ENCODE peak calls at places on chromosomes 2 and 18, in eight cellular contexts. S is AG04450; X is CD8-positive, alpha-beta memory T cell; D is sigmoid colon; I is PC-9; H is gastrocnemius medialis; E is pancreas; F is fibroblast of lung. N is an unnamed sample.

GRCh38 chr2:12076810-12077209 is 330.4 kb downstream of the LPIN1 start:
- DNase-seq in S (no peak), X (no peak), D (no peak), I (no peak), H (no peak), E (no peak), F (peak; percentile 31), N (no peak)

GRCh38 chr18:53944721-53945120 is 279.7 kb downstream of the MBD2 start:
- DNase-seq in S (no peak), X (peak; percentile 6), D (no peak), I (no peak), H (no peak), E (no peak), F (no peak), N (no peak)

GRCh38 chr2:236240228-236240990 is 23.8 kb downstream of the ASB18 start:
- DNase-seq in S (no peak), X (no peak), D (no peak), I (peak; percentile 91), H (peak; percentile 90), E (no peak), F (no peak), N (no peak)

GRCh38 chr2:135650721-135651120 is 90.9 kb upstream of the UBXN4 start:
- DNase-seq in S (no peak), X (no peak), D (no peak), I (no peak), H (no peak), E (no peak), F (no peak), N (no peak)

GRCh38 chr18:13909541-13909940 is 5.8 kb downstream of the MC2R start:
- DNase-seq in S (no peak), X (no peak), D (no peak), I (no peak), H (no peak), E (no peak), F (no peak), N (no peak)

GRCh38 chr2:118639371-118639770 is 208.1 kb downstream of the EN1 start:
- DNase-seq in S (no peak), X (no peak), D (no peak), I (no peak), H (no peak), E (no peak), F (no peak), N (no peak)

GRCh38 chr2:202378661-202379338 is 2.7 kb downstream of the BMPR2 start:
- DNase-seq in S (no peak), X (no peak), D (no peak), I (no peak), H (no peak), E (no peak), F (no peak), N (no peak)

GRCh38 chr2:86221066-86221684 is 21.9 kb downstream of the MRPL35 start:
- DNase-seq in S (no peak), X (peak; percentile 46), D (peak; percentile 79), I (peak; percentile 30), H (no peak), E (no peak), F (peak; percentile 58), N (peak; percentile 7)

GRCh38 chr18:74081966-74082365 is 65.7 kb downstream of the FBXO15 start:
- DNase-seq in S (no peak), X (no peak), D (no peak), I (no peak), H (no peak), E (no peak), F (no peak), N (no peak)

GRCh38 chr18:74084184-74084583 is 63.5 kb downstream of the FBXO15 start:
- DNase-seq in S (no peak), X (no peak), D (no peak), I (no peak), H (no peak), E (no peak), F (no peak), N (no peak)

GRCh38 chr18:74078257-74078656 is 69.4 kb downstream of the FBXO15 start:
- DNase-seq in S (no peak), X (no peak), D (no peak), I (no peak), H (no peak), E (no peak), F (no peak), N (no peak)

GRCh38 chr18:74083071-74083954 is 64.3 kb downstream of the FBXO15 start:
- DNase-seq in S (no peak), X (peak; percentile 38), D (no peak), I (no peak), H (no peak), E (no peak), F (no peak), N (no peak)

DNA sequence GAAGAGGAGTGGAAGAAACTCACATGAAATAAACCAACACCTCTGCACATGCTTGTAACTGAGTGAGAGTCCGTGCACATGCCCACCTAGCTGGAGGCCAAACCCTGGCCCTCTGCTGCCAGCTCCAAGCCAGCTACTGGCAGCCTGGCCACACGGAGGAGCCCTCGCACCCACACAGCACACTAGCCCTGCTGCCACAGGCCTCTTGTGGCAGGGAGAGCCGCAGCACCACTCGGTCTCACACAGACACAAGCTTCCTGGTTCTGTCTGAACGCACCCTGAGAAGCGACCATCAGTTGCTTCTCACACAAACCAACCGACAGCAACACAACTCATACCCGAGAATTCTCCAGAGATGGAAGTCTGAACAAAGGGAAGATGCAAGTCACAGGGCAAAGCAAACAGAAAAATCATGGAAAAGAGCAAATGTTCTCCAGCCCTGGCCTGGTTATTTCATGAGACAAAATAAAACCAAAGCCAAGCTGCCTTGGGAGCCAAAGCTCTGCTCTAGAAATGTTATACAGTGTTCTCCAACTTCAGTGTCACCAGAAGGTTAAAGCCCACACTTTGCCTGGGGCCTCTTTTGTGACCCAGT is 65.1 kb downstream of the FBXO15 start:
- DNase-seq in S (no peak), X (peak; percentile 69), D (no peak), I (peak; percentile 30), H (no peak), E (peak; percentile 63), F (peak; percentile 1), N (peak; percentile 21)
- H3K27ac ChIP-seq in S (no peak overlapping the region), X (no peak overlapping the region), D (peak overlapping the region; percentile 28), I (no peak overlapping the region), H (no peak overlapping the region), E (no peak overlapping the region), F (no peak overlapping the region), N (peak overlapping the region; percentile 38)

GRCh38 chr2:29213871-29214341 is 98.7 kb downstream of the CLIP4 start:
- DNase-seq in S (no peak), X (no peak), D (peak; percentile 20), I (no peak), H (peak; percentile 10), E (no peak), F (no peak), N (no peak)

GRCh38 chr2:29207352-29207751 is 92.1 kb downstream of the CLIP4 start:
- DNase-seq in S (peak; percentile 24), X (no peak), D (no peak), I (no peak), H (no peak), E (no peak), F (no peak), N (no peak)

GRCh38 chr2:29212009-29212408 is 96.8 kb downstream of the CLIP4 start:
- DNase-seq in S (no peak), X (no peak), D (no peak), I (no peak), H (no peak), E (no peak), F (peak; percentile 5), N (no peak)

GRCh38 chr2:29206941-29207340 is 91.7 kb downstream of the CLIP4 start:
- DNase-seq in S (no peak), X (no peak), D (no peak), I (no peak), H (no peak), E (no peak), F (no peak), N (no peak)

DNA sequence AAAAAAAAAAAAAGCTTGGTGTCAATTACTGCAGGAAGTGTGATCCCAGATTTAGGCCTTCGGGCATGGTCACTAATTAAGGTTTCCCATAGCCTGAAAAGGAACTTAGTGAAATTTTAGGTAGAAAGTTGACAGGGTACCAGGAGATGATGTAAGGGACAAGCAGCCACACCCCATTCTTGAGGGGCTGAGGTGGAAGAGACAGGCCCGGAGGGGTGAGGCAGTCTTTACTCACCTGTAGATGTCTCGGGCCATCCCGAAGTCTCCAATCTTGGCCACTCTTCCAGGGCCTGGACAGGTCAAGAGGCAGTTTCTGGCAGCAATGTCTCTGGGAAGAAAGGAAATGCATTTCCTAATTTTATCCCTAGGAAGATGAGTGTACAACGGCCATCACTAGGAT is 94.3 kb downstream of the CLIP4 start:
- DNase-seq in S (no peak), X (no peak), D (no peak), I (no peak), H (no peak), E (no peak), F (no peak), N (no peak)
- H3K4me3 ChIP-seq in S (no peak overlapping the region), X (no peak overlapping the region), D (no peak overlapping the region), I (no peak overlapping the region), H (no peak overlapping the region), E (no peak overlapping the region), F (no peak overlapping the region), N (no peak overlapping the region)

GRCh38 chr2:57181315-57182038 is 865.1 kb upstream of the VRK2 start:
- DNase-seq in S (no peak), X (no peak), D (no peak), I (no peak), H (no peak), E (no peak), F (peak; percentile 57), N (no peak)

GRCh38 chr2:57185568-57185967 is 861.0 kb upstream of the VRK2 start:
- DNase-seq in S (no peak), X (no peak), D (no peak), I (no peak), H (no peak), E (no peak), F (no peak), N (no peak)

GRCh38 chr2:57180042-57180567 is 866.5 kb upstream of the VRK2 start:
- DNase-seq in S (no peak), X (no peak), D (no peak), I (peak; percentile 4), H (no peak), E (no peak), F (peak; percentile 36), N (no peak)

GRCh38 chr2:57180678-57181077 is 865.9 kb upstream of the VRK2 start:
- DNase-seq in S (no peak), X (no peak), D (no peak), I (no peak), H (no peak), E (no peak), F (no peak), N (no peak)

GRCh38 chr2:57182941-57183340 is 863.7 kb upstream of the VRK2 start:
- DNase-seq in S (no peak), X (no peak), D (no peak), I (no peak), H (no peak), E (no peak), F (no peak), N (no peak)
- H3K27ac ChIP-seq in S (no peak overlapping the region), X (no peak overlapping the region), D (no peak overlapping the region), I (no peak overlapping the region), H (no peak overlapping the region), E (no peak overlapping the region), F (no peak overlapping the region), N (no peak overlapping the region)

DNA sequence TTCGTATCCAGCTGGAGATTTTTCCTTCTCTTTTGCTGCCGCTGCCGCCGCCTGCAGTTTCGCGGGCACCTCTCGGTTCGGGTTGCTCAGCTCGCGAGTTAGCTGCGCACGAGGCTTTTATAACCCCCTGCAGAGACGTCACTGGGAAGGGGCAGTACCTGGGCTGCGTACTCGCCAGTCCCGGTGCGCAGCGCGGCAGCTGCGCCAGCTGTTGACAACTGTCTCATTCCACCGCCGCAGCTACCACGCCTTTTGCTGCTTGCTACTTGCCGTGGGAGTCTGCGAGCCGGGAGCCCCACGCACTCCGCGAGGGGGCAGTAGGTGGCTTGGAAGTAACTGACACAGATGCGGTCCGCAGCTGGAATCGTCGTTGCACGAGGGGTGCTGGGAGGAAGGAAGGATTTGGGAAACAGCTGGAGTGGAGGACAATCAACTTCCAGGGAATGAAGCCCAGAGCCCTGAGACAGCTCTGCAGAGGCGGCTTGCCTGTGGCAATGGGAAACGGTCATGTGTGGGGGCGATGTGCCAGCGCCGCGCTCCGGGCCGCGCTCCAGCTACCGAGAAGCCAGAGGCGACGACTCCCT is at the start of gene TACR1:
- DNase-seq in S (peak; percentile 56), X (peak; percentile 30), D (peak; percentile 88), I (peak; percentile 54), H (peak; percentile 17), E (peak; percentile 90), F (peak; percentile 76), N (peak; percentile 21)
- H3K4me3 ChIP-seq in S (peak within 1 kb of the TSS; percentile 62), X (no peak within 1 kb of the TSS), D (peak within 1 kb of the TSS; percentile 47), I (peak within 1 kb of the TSS; percentile 72), H (peak within 1 kb of the TSS; percentile 58), E (peak within 1 kb of the TSS; percentile 22), F (peak within 1 kb of the TSS; percentile 51), N (peak within 1 kb of the TSS; percentile 17)

N was measured in effector memory CD4-positive, alpha-beta T cell.